ENCODE peak calls at places on chromosomes 1 and 21, in five cellular contexts. T, H, R, E and F are unnamed samples.

GRCh38 chr1:12773438-12773837 is at the start of gene PRAMEF12:
- DNase-seq in T (no peak), H (no peak), R (no peak), E (no peak), F (no peak)

GRCh38 chr1:244290386-244290785 is 161.3 kb downstream of the ADSS2 start:
- DNase-seq in T (no peak), H (no peak), R (no peak), E (no peak), F (no peak)

GRCh38 chr1:94993931-94994645 is 67.2 kb upstream of the CNN3 start:
- DNase-seq in T (no peak), H (no peak), R (no peak), E (no peak), F (no peak)

GRCh38 chr1:145978860-145979745 is 14.6 kb downstream of the POLR3GL start:
- DNase-seq in T (peak; percentile 99), H (peak; percentile 89), R (peak; percentile 96), E (no peak), F (no peak)

GRCh38 chr1:166489356-166489669 is 322.5 kb upstream of the FAM78B start:
- DNase-seq in T (no peak), H (no peak), R (peak; percentile 68), E (no peak), F (no peak)

GRCh38 chr1:156124557-156125483 is 10.3 kb downstream of the LMNA start:
- DNase-seq in T (peak; percentile 66), H (no peak), R (no peak), E (no peak), F (no peak)

GRCh38 chr1:155168456-155169210 is 4.5 kb downstream of the KRTCAP2 start:
- DNase-seq in T (no peak), H (no peak), R (no peak), E (no peak), F (no peak)

GRCh38 chr1:24152631-24153494 is 9.9 kb upstream of the IL22RA1 start:
- DNase-seq in T (no peak), H (no peak), R (no peak), E (no peak), F (no peak)

GRCh38 chr1:155285063-155285462 is 7.8 kb downstream of the HCN3 start:
- DNase-seq in T (no peak), H (no peak), R (no peak), E (no peak), F (no peak)

GRCh38 chr1:59066231-59066630 is 230.7 kb upstream of the FGGY start:
- DNase-seq in T (no peak), H (no peak), R (no peak), E (no peak), F (no peak)

GRCh38 chr1:29259802-29260441 is 23.6 kb downstream of the PTPRU start:
- DNase-seq in T (no peak), H (peak; percentile 35), R (no peak), E (no peak), F (no peak)

GRCh38 chr1:209585672-209586071 is 2.2 kb downstream of the CAMK1G start:
- DNase-seq in T (peak; percentile 20), H (peak; percentile 72), R (no peak), E (no peak), F (no peak)

GRCh38 chr1:165114022-165114888 is 242.3 kb downstream of the LMX1A start:
- DNase-seq in T (peak; percentile 43), H (peak; percentile 62), R (peak; percentile 32), E (no peak), F (no peak)

GRCh38 chr1:147109762-147110161 is 62.5 kb downstream of the PRKAB2 start:
- DNase-seq in T (no peak), H (no peak), R (no peak), E (no peak), F (no peak)

GRCh38 chr1:207941664-207942063 is 30.7 kb upstream of the CD34 start:
- DNase-seq in T (no peak), H (peak; percentile 50), R (no peak), E (no peak), F (no peak)

GRCh38 chr1:234647758-234648157 is 37.8 kb upstream of the IRF2BP2 start:
- DNase-seq in T (peak; percentile 91), H (no peak), R (no peak), E (no peak), F (no peak)

GRCh38 chr1:111879086-111879485 is 110.4 kb downstream of the KCND3 start:
- DNase-seq in T (peak; percentile 32), H (no peak), R (no peak), E (no peak), F (no peak)

GRCh38 chr1:55235722-55236121 is 20.6 kb upstream of the USP24 start:
- DNase-seq in T (peak; percentile 84), H (no peak), R (no peak), E (no peak), F (no peak)

GRCh38 chr1:197683895-197684553 is 91.3 kb downstream of the DENND1B start:
- DNase-seq in T (peak; percentile 77), H (no peak), R (no peak), E (no peak), F (no peak)

GRCh38 chr21:44454747-44455523 is at the start of gene LRRC3:
- DNase-seq in T (peak; percentile 20), H (no peak), R (peak; percentile 12), E (peak; percentile 50), F (no peak)

GRCh38 chr1:1092890-1093609 is 18.9 kb upstream of the RNF223 start:
- DNase-seq in T (no peak), H (no peak), R (no peak), E (no peak), F (no peak)

GRCh38 chr1:45973106-45973505 is 159.3 kb downstream of the PIK3R3 start:
- DNase-seq in T (no peak), H (no peak), R (no peak), E (no peak), F (no peak)

GRCh38 chr1:197948926-197949899 is 32.0 kb downstream of the LHX9 start:
- DNase-seq in T (no peak), H (no peak), R (no peak), E (no peak), F (no peak)

GRCh38 chr21:36104306-36105300 is 30.3 kb upstream of the CBR3 start:
- DNase-seq in T (peak; percentile 71), H (peak; percentile 73), R (no peak), E (peak; percentile 21), F (no peak)

GRCh38 chr1:88976235-88976634 is 16.2 kb downstream of the KYAT3 start:
- DNase-seq in T (no peak), H (no peak), R (no peak), E (no peak), F (no peak)

GRCh38 chr1:230992100-230992774 is 13.3 kb downstream of the ARV1 start:
- DNase-seq in T (no peak), H (no peak), R (no peak), E (no peak), F (no peak)

GRCh38 chr1:147676306-147677085 is 6.2 kb upstream of the ACP6 start:
- DNase-seq in T (peak; percentile 65), H (no peak), R (no peak), E (no peak), F (no peak)

GRCh38 chr1:61808968-61809367 is 66.7 kb downstream of the PATJ start:
- DNase-seq in T (peak; percentile 1), H (no peak), R (no peak), E (no peak), F (no peak)

GRCh38 chr1:147665521-147665920 is 4.8 kb downstream of the ACP6 start:
- DNase-seq in T (no peak), H (no peak), R (no peak), E (no peak), F (no peak)

GRCh38 chr1:90434460-90434859 is 282.6 kb downstream of the BARHL2 start:
- DNase-seq in T (peak; percentile 3), H (no peak), R (no peak), E (no peak), F (no peak)